ENCODE peak calls at places on chromosomes 1 and 21, in five cellular contexts. One of them, this sample, is unnamed.

GRCh38 chr1:29820401-29820800 is 584.1 kb downstream of the PTPRU start:
- DNase-seq in CD8-positive, alpha-beta memory T cell: no peak
- DNase-seq in mesenchymal stem cell: no peak
- DNase-seq in suprapubic skin: no peak
- DNase-seq in upper lobe of right lung: no peak
- DNase-seq in this sample: no peak

GRCh38 chr1:22673486-22674409 is 20.7 kb downstream of the C1QB start:
- DNase-seq in CD8-positive, alpha-beta memory T cell: no peak
- DNase-seq in mesenchymal stem cell: peak; percentile 59
- DNase-seq in suprapubic skin: no peak
- DNase-seq in upper lobe of right lung: no peak
- DNase-seq in this sample: no peak

GRCh38 chr1:78840447-78841251 is 165.9 kb downstream of the ADGRL4 start:
- DNase-seq in CD8-positive, alpha-beta memory T cell: no peak
- DNase-seq in mesenchymal stem cell: peak; percentile 87
- DNase-seq in suprapubic skin: no peak
- DNase-seq in upper lobe of right lung: no peak
- DNase-seq in this sample: no peak

GRCh38 chr21:26050857-26051256 is 119.7 kb downstream of the APP start:
- DNase-seq in CD8-positive, alpha-beta memory T cell: no peak
- DNase-seq in mesenchymal stem cell: no peak
- DNase-seq in suprapubic skin: no peak
- DNase-seq in upper lobe of right lung: no peak
- DNase-seq in this sample: no peak

GRCh38 chr1:86841120-86841519 is 72.8 kb downstream of the SELENOF start:
- DNase-seq in CD8-positive, alpha-beta memory T cell: no peak
- DNase-seq in mesenchymal stem cell: no peak
- DNase-seq in suprapubic skin: no peak
- DNase-seq in upper lobe of right lung: no peak
- DNase-seq in this sample: no peak

GRCh38 chr1:85957760-85958159 is 198.8 kb downstream of the COL24A1 start:
- DNase-seq in CD8-positive, alpha-beta memory T cell: no peak
- DNase-seq in mesenchymal stem cell: no peak
- DNase-seq in suprapubic skin: no peak
- DNase-seq in upper lobe of right lung: no peak
- DNase-seq in this sample: no peak

GRCh38 chr1:35452086-35452485 is 105.1 kb downstream of the KIAA0319L start:
- DNase-seq in CD8-positive, alpha-beta memory T cell: no peak
- DNase-seq in mesenchymal stem cell: peak; percentile 65
- DNase-seq in suprapubic skin: peak; percentile 79
- DNase-seq in upper lobe of right lung: no peak
- DNase-seq in this sample: no peak

GRCh38 chr1:54238353-54239040 is 38.5 kb downstream of the MRPL37 start:
- DNase-seq in CD8-positive, alpha-beta memory T cell: no peak
- DNase-seq in mesenchymal stem cell: no peak
- DNase-seq in suprapubic skin: no peak
- DNase-seq in upper lobe of right lung: peak; percentile 79
- DNase-seq in this sample: no peak

GRCh38 chr1:173190101-173190895 is 16.8 kb downstream of the TNFSF4 start:
- DNase-seq in CD8-positive, alpha-beta memory T cell: no peak
- DNase-seq in mesenchymal stem cell: peak; percentile 88
- DNase-seq in suprapubic skin: peak; percentile 82
- DNase-seq in upper lobe of right lung: peak; percentile 77
- DNase-seq in this sample: peak; percentile 35

GRCh38 chr1:211685823-211686222 is 10.4 kb upstream of the NEK2 start:
- DNase-seq in CD8-positive, alpha-beta memory T cell: no peak
- DNase-seq in mesenchymal stem cell: no peak
- DNase-seq in suprapubic skin: no peak
- DNase-seq in upper lobe of right lung: no peak
- DNase-seq in this sample: no peak

GRCh38 chr21:8993943-8994639 is 1527.3 kb upstream of the TPTE start:
- DNase-seq in CD8-positive, alpha-beta memory T cell: no peak
- DNase-seq in mesenchymal stem cell: no peak
- DNase-seq in suprapubic skin: no peak
- DNase-seq in upper lobe of right lung: no peak
- DNase-seq in this sample: no peak
- H3K4me3 ChIP-seq in CD8-positive, alpha-beta memory T cell: no peak overlapping the region
- H3K4me3 ChIP-seq in mesenchymal stem cell: no peak overlapping the region
- H3K4me3 ChIP-seq in suprapubic skin: no peak overlapping the region
- H3K4me3 ChIP-seq in upper lobe of right lung: no peak overlapping the region
- H3K4me3 ChIP-seq in this sample: no peak overlapping the region

GRCh38 chr1:231925864-231926263 is 299.3 kb downstream of the DISC1 start:
- DNase-seq in CD8-positive, alpha-beta memory T cell: no peak
- DNase-seq in mesenchymal stem cell: no peak
- DNase-seq in suprapubic skin: no peak
- DNase-seq in upper lobe of right lung: no peak
- DNase-seq in this sample: no peak

GRCh38 chr1:231926340-231926739 is 299.8 kb downstream of the DISC1 start:
- DNase-seq in CD8-positive, alpha-beta memory T cell: no peak
- DNase-seq in mesenchymal stem cell: no peak
- DNase-seq in suprapubic skin: no peak
- DNase-seq in upper lobe of right lung: no peak
- DNase-seq in this sample: no peak

GRCh38 chr1:231921951-231922350 is 295.4 kb downstream of the DISC1 start:
- DNase-seq in CD8-positive, alpha-beta memory T cell: no peak
- DNase-seq in mesenchymal stem cell: no peak
- DNase-seq in suprapubic skin: no peak
- DNase-seq in upper lobe of right lung: no peak
- DNase-seq in this sample: no peak

GRCh38 chr1:231924183-231924582 is 297.6 kb downstream of the DISC1 start:
- DNase-seq in CD8-positive, alpha-beta memory T cell: no peak
- DNase-seq in mesenchymal stem cell: no peak
- DNase-seq in suprapubic skin: no peak
- DNase-seq in upper lobe of right lung: no peak
- DNase-seq in this sample: no peak

DNA sequence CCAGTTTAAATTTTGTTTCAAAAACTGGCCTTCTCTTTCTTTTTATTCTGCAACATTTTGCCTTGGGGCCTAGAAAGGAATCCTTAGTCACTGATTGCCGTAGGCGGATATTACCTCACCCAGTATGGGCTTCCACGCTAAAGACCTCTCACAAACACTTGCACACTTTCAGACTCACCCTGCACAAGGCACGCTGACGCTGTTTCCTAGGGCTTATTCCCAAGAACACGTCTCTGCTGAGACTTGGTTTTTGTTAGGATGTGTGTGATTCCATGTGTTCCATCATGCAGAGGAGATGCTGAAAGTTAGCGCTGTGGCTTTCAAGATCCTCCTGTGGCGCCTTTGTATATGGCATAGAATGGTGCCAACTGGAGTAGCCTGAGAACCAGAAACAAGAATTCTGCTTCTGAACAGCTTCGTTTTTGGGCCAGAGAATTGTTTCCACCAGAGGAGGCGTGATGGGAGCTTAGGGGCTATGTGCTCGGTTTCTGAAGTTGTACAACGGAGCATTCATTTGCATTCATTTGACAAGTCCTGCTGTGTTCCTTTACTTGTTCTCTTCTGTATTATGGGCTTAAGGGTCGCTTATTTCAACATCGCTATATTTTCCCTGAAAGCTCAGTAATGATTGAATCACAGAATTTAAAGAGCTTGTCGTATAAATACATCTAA is 297.0 kb downstream of the DISC1 start:
- DNase-seq in CD8-positive, alpha-beta memory T cell: no peak
- DNase-seq in mesenchymal stem cell: no peak
- DNase-seq in suprapubic skin: no peak
- DNase-seq in upper lobe of right lung: no peak
- DNase-seq in this sample: no peak
- H3K27ac ChIP-seq in CD8-positive, alpha-beta memory T cell: no peak overlapping the region
- H3K27ac ChIP-seq in mesenchymal stem cell: peak overlapping the region; percentile 36
- H3K27ac ChIP-seq in suprapubic skin: no peak overlapping the region
- H3K27ac ChIP-seq in upper lobe of right lung: no peak overlapping the region
- H3K27ac ChIP-seq in this sample: no peak overlapping the region

DNA sequence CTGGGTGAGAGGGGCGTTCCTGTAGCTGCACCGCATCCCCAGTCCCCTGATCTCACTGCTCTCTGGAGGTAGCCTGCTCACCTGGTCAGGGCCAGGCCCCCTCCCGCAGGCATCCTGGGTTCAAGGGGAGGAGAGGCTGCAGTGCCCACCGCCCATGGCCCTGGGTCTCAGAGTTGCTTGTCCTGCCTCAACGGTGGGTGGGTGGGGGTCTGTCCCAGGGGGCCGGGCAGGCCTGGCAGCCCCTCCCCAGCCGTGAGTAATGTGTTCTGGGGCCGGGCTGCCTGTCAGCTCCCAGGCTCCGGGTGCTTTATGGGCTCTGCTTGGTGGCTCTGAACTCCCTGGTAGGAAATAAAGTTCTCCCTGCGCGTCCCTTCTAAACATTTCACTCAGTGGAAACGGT is 126.9 kb downstream of the CASZ1 start:
- DNase-seq in CD8-positive, alpha-beta memory T cell: no peak
- DNase-seq in mesenchymal stem cell: no peak
- DNase-seq in suprapubic skin: no peak
- DNase-seq in upper lobe of right lung: no peak
- DNase-seq in this sample: no peak
- H3K4me1 ChIP-seq in CD8-positive, alpha-beta memory T cell: no peaks in the 10 kb centered on the region
- H3K4me1 ChIP-seq in mesenchymal stem cell: peaks cover 15% of the 10 kb centered on the region
- H3K4me1 ChIP-seq in suprapubic skin: peaks cover 40% of the 10 kb centered on the region
- H3K4me1 ChIP-seq in upper lobe of right lung: peaks cover 60% of the 10 kb centered on the region
- H3K4me1 ChIP-seq in this sample: peaks cover 32% of the 10 kb centered on the region

DNA sequence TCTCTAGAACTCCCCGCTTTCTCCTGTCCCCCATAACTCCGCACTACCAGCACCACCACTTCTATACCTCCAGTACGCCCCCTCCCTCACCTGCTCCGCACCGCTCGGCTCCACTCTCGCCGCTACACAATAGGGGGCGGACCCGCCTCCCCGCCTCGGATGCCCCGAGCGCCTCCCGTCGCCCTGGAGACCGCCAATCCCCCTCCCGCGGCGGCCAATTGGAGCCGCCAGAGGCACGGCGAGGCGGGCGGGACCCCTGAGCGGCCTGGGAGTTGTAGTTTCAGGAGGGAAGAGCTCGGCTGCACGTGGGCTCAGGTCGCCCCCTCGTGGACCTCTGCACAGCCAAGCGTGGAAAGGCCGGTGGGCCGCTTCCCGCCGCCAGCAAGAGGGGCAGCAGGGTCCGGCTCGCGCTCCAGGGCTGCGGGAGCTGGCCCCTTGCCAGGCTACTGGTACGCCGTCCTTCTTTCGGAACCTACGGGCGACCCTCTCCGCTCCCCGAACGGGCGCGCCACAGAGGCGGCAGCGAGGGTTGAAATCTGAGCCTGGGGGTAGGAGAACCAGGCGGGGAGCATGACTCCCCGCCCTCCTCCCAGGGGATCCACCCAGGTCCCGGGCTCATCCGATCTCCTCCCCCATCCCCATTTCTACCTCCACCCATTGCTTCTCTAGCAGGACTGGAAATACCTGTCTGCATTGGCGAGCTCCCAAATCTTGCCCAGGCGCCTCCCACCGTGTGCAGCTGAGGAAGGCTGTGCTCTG is at the start of gene IGSF9:
- DNase-seq in CD8-positive, alpha-beta memory T cell: peak; percentile 89
- DNase-seq in mesenchymal stem cell: peak; percentile 62
- DNase-seq in suprapubic skin: peak; percentile 86
- DNase-seq in upper lobe of right lung: peak; percentile 88
- DNase-seq in this sample: peak; percentile 89
- H3K4me3 ChIP-seq in CD8-positive, alpha-beta memory T cell: peak within 1 kb of the TSS; percentile 39
- H3K4me3 ChIP-seq in mesenchymal stem cell: peak within 1 kb of the TSS; percentile 23
- H3K4me3 ChIP-seq in suprapubic skin: peak within 1 kb of the TSS; percentile 58
- H3K4me3 ChIP-seq in upper lobe of right lung: peak within 1 kb of the TSS; percentile 53
- H3K4me3 ChIP-seq in this sample: peak within 1 kb of the TSS; percentile 51

GRCh38 chr1:151980287-151981177 is 13.1 kb downstream of the S100A10 start:
- DNase-seq in CD8-positive, alpha-beta memory T cell: no peak
- DNase-seq in mesenchymal stem cell: no peak
- DNase-seq in suprapubic skin: no peak
- DNase-seq in upper lobe of right lung: no peak
- DNase-seq in this sample: no peak
- H3K27ac ChIP-seq in CD8-positive, alpha-beta memory T cell: no peak overlapping the region
- H3K27ac ChIP-seq in mesenchymal stem cell: peak overlapping the region; percentile 92
- H3K27ac ChIP-seq in suprapubic skin: peak overlapping the region; percentile 32
- H3K27ac ChIP-seq in upper lobe of right lung: peak overlapping the region; percentile 15
- H3K27ac ChIP-seq in this sample: peak overlapping the region; percentile 67

GRCh38 chr1:200072636-200073285 is 45.3 kb downstream of the NR5A2 start:
- DNase-seq in CD8-positive, alpha-beta memory T cell: no peak
- DNase-seq in mesenchymal stem cell: peak; percentile 8
- DNase-seq in suprapubic skin: no peak
- DNase-seq in upper lobe of right lung: no peak
- DNase-seq in this sample: no peak

GRCh38 chr1:200079576-200079975 is 52.1 kb downstream of the NR5A2 start:
- DNase-seq in CD8-positive, alpha-beta memory T cell: no peak
- DNase-seq in mesenchymal stem cell: no peak
- DNase-seq in suprapubic skin: no peak
- DNase-seq in upper lobe of right lung: no peak
- DNase-seq in this sample: no peak

GRCh38 chr1:200073286-200073637 is 45.8 kb downstream of the NR5A2 start:
- DNase-seq in CD8-positive, alpha-beta memory T cell: no peak
- DNase-seq in mesenchymal stem cell: no peak
- DNase-seq in suprapubic skin: no peak
- DNase-seq in upper lobe of right lung: no peak
- DNase-seq in this sample: no peak

GRCh38 chr1:200075522-200075921 is 48.0 kb downstream of the NR5A2 start:
- DNase-seq in CD8-positive, alpha-beta memory T cell: no peak
- DNase-seq in mesenchymal stem cell: peak; percentile 6
- DNase-seq in suprapubic skin: no peak
- DNase-seq in upper lobe of right lung: no peak
- DNase-seq in this sample: no peak

DNA sequence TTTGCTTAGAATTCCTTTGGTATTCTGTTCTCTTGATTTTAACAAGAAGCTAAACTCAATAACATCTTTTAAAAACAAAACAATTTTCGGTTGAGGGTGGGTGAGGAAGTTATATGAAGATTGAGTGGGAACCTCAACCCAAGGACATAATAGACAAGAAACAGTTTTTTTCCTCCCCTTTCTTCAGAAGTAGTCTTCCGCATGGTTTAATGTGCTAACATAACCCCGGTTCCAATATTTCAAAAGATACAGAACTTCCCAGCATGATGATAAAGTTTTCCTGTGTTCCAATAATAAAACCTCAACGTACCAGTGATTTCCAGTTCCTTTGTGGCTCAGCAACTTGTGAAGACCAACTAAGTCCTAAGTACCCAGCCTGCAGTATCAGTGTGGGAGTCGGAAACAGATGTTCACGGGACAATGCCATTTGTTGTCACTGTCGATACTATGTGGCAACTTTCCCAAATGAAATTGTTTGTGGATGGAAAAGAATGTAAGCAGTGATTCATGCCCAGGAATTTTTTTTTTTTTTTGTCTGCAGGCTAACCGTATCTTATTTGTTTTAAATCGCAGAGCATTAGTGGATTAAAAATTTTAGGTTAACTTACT is 48.5 kb downstream of the NR5A2 start:
- DNase-seq in CD8-positive, alpha-beta memory T cell: no peak
- DNase-seq in mesenchymal stem cell: peak; percentile 81
- DNase-seq in suprapubic skin: no peak
- DNase-seq in upper lobe of right lung: no peak
- DNase-seq in this sample: no peak
- H3K4me1 ChIP-seq in CD8-positive, alpha-beta memory T cell: no peaks in the 10 kb centered on the region
- H3K4me1 ChIP-seq in mesenchymal stem cell: no peaks in the 10 kb centered on the region
- H3K4me1 ChIP-seq in suprapubic skin: no peaks in the 10 kb centered on the region
- H3K4me1 ChIP-seq in upper lobe of right lung: peaks cover 4% of the 10 kb centered on the region
- H3K4me1 ChIP-seq in this sample: no peaks in the 10 kb centered on the region

DNA sequence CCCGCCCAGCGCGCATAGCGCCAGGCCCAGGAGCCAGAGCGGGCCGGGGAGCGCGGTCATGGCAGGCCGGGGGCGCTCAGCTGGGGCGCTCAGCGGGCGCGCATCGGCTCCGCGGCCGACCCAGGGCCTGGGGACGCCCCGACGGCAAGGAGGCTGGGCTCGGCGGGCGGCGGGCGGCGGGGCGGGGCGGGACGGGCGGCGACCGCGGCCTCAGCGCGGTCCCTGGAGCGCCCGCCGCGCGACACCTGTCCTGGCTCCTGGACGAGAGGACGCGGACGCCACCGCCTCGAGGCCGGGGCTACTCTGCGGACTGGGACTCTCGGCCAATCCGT is 273 bp downstream of the BMP8B start:
- DNase-seq in CD8-positive, alpha-beta memory T cell: no peak
- DNase-seq in mesenchymal stem cell: no peak
- DNase-seq in suprapubic skin: no peak
- DNase-seq in upper lobe of right lung: no peak
- DNase-seq in this sample: peak; percentile 39
- H3K4me3 ChIP-seq in CD8-positive, alpha-beta memory T cell: no peak overlapping the region
- H3K4me3 ChIP-seq in mesenchymal stem cell: peak overlapping the region; percentile 51
- H3K4me3 ChIP-seq in suprapubic skin: peak overlapping the region; percentile 68
- H3K4me3 ChIP-seq in upper lobe of right lung: peak overlapping the region; percentile 58
- H3K4me3 ChIP-seq in this sample: peak overlapping the region; percentile 58